ENCODE peak calls at places on chromosome 21, in four cellular contexts. One of them, this sample, is unnamed.

GRCh38 chr21:26148071-26148470 is 22.5 kb downstream of the APP start:
- DNase-seq in mesenchymal stem cell: peak; percentile 40
- DNase-seq in H9: peak; percentile 71
- DNase-seq in H1: no peak
- DNase-seq in this sample: peak; percentile 73

GRCh38 chr21:34570315-34570714 is 44.6 kb downstream of the RCAN1 start:
- DNase-seq in mesenchymal stem cell: no peak
- DNase-seq in H1: no peak
- DNase-seq in H9: no peak
- DNase-seq in this sample: no peak

GRCh38 chr21:16211339-16212303 is 481.8 kb downstream of the USP25 start:
- DNase-seq in mesenchymal stem cell: peak; percentile 68
- DNase-seq in H1: no peak
- DNase-seq in H9: no peak
- DNase-seq in this sample: no peak

GRCh38 chr21:29470397-29470796 is 171.7 kb downstream of the BACH1 start:
- DNase-seq in H1: no peak
- DNase-seq in H9: no peak
- DNase-seq in mesenchymal stem cell: peak; percentile 14
- DNase-seq in this sample: no peak

GRCh38 chr21:44304846-44305245 is 5.0 kb downstream of the PFKL start:
- DNase-seq in mesenchymal stem cell: peak; percentile 57
- DNase-seq in H9: peak; percentile 59
- DNase-seq in H1: no peak
- DNase-seq in this sample: peak; percentile 42

GRCh38 chr21:36104306-36105300 is 30.3 kb upstream of the CBR3 start:
- DNase-seq in mesenchymal stem cell: peak; percentile 22
- DNase-seq in H1: peak; percentile 92
- DNase-seq in H9: peak; percentile 72
- DNase-seq in this sample: peak; percentile 54

GRCh38 chr21:43210454-43211084 is 41.8 kb downstream of the CRYAA start:
- DNase-seq in H9: no peak
- DNase-seq in H1: no peak
- DNase-seq in mesenchymal stem cell: no peak
- DNase-seq in this sample: no peak

GRCh38 chr21:20739421-20739820 is 258.8 kb upstream of the NCAM2 start:
- DNase-seq in mesenchymal stem cell: no peak
- DNase-seq in H9: peak; percentile 43
- DNase-seq in H1: no peak
- DNase-seq in this sample: no peak

GRCh38 chr21:29501451-29501850 is 202.7 kb downstream of the BACH1 start:
- DNase-seq in H1: no peak
- DNase-seq in H9: no peak
- DNase-seq in mesenchymal stem cell: no peak
- DNase-seq in this sample: no peak

GRCh38 chr21:41671859-41672542 is 94.9 kb downstream of the RIPK4 start:
- DNase-seq in H9: no peak
- DNase-seq in H1: no peak
- DNase-seq in mesenchymal stem cell: no peak
- DNase-seq in this sample: no peak

GRCh38 chr21:35075546-35075945 is 26.4 kb upstream of the RUNX1 start:
- DNase-seq in H1: no peak
- DNase-seq in mesenchymal stem cell: peak; percentile 86
- DNase-seq in H9: no peak
- DNase-seq in this sample: no peak

GRCh38 chr21:41361786-41362604 is at the start of gene MX2:
- DNase-seq in H1: no peak
- DNase-seq in mesenchymal stem cell: peak; percentile 53
- DNase-seq in H9: no peak
- DNase-seq in this sample: no peak

GRCh38 chr21:35995522-35996088 is 64.7 kb downstream of the SETD4 start:
- DNase-seq in H9: no peak
- DNase-seq in H1: no peak
- DNase-seq in mesenchymal stem cell: no peak
- DNase-seq in this sample: no peak

GRCh38 chr21:42830456-42831455 is 48.6 kb downstream of the WDR4 start:
- DNase-seq in H9: no peak
- DNase-seq in H1: peak; percentile 44
- DNase-seq in mesenchymal stem cell: no peak
- DNase-seq in this sample: no peak

GRCh38 chr21:33993286-33994231 is 78.0 kb upstream of the ATP5PO start:
- DNase-seq in H9: no peak
- DNase-seq in mesenchymal stem cell: no peak
- DNase-seq in H1: no peak
- DNase-seq in this sample: no peak

GRCh38 chr21:41918561-41919358 is 35.1 kb downstream of the C2CD2 start:
- DNase-seq in H9: no peak
- DNase-seq in mesenchymal stem cell: no peak
- DNase-seq in H1: no peak
- DNase-seq in this sample: no peak

GRCh38 chr21:29506947-29507346 is 208.2 kb downstream of the BACH1 start:
- DNase-seq in H1: no peak
- DNase-seq in mesenchymal stem cell: no peak
- DNase-seq in H9: no peak
- DNase-seq in this sample: no peak

GRCh38 chr21:30463713-30464112 is 16.5 kb downstream of the KRTAP19-1 start:
- DNase-seq in mesenchymal stem cell: no peak
- DNase-seq in H1: no peak
- DNase-seq in H9: no peak
- DNase-seq in this sample: no peak

GRCh38 chr21:32611471-32611997 is 643 bp downstream of the CFAP298 start:
- DNase-seq in H9: no peak
- DNase-seq in mesenchymal stem cell: peak; percentile 59
- DNase-seq in H1: no peak
- DNase-seq in this sample: no peak

GRCh38 chr21:25441835-25442234 is 165.4 kb downstream of the MRPL39 start:
- DNase-seq in H1: no peak
- DNase-seq in mesenchymal stem cell: no peak
- DNase-seq in H9: no peak
- DNase-seq in this sample: no peak

DNA sequence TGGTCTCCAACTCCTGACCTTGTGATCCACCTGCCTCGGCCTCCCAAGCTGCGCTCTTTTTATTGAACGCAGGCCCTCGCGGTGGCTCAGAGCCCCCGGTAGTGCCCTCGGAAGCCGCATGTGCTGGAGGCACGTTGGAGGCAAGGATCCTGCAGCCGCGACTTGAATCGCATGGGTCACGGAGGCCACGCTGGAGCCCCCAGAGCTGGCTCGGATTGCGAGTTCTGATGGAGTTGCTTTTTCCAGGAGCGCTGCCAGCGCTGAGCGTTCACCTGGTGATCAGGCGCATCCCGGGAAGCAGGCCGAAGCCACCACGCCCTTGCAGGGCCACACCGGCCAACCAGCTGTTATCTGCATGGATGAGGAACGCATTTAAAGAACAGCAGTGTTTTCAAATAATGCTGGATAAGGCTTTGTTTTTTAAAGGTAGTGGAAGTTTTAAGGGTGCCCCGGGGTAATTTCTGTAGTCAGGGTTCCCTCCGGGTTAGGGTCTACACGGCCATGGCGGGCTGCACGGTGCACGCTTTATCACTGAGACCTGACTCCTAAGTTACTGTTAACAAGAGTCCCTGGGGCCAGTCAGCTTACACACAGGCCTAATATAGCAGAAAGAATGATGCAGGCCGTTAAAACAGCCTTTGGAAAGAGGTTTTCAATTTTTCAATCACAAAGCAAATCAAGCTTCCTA is 6.2 kb downstream of the S100B start:
- DNase-seq in mesenchymal stem cell: no peak
- DNase-seq in H1: no peak
- DNase-seq in H9: no peak
- DNase-seq in this sample: no peak
- H2BK12ac ChIP-seq in mesenchymal stem cell: no peak overlapping the region
- H2BK12ac ChIP-seq in H1: no peak overlapping the region
- H2BK12ac ChIP-seq in H9: no peak overlapping the region
- H2BK12ac ChIP-seq in this sample: no peak overlapping the region

GRCh38 chr21:45982256-45982757 is 737 bp downstream of the COL6A1 start:
- DNase-seq in H1: peak; percentile 62
- DNase-seq in H9: no peak
- DNase-seq in mesenchymal stem cell: no peak
- DNase-seq in this sample: no peak

GRCh38 chr21:45980697-45981096 is 873 bp upstream of the COL6A1 start:
- DNase-seq in mesenchymal stem cell: no peak
- DNase-seq in H1: no peak
- DNase-seq in H9: no peak
- DNase-seq in this sample: no peak

GRCh38 chr21:45981154-45981606 is 390 bp upstream of the COL6A1 start:
- DNase-seq in mesenchymal stem cell: peak; percentile 95
- DNase-seq in H9: peak; percentile 91
- DNase-seq in H1: peak; percentile 85
- DNase-seq in this sample: peak; percentile 82

GRCh38 chr21:45982758-45983731 is 1.5 kb downstream of the COL6A1 start:
- DNase-seq in H1: peak; percentile 55
- DNase-seq in mesenchymal stem cell: no peak
- DNase-seq in H9: no peak
- DNase-seq in this sample: no peak

DNA sequence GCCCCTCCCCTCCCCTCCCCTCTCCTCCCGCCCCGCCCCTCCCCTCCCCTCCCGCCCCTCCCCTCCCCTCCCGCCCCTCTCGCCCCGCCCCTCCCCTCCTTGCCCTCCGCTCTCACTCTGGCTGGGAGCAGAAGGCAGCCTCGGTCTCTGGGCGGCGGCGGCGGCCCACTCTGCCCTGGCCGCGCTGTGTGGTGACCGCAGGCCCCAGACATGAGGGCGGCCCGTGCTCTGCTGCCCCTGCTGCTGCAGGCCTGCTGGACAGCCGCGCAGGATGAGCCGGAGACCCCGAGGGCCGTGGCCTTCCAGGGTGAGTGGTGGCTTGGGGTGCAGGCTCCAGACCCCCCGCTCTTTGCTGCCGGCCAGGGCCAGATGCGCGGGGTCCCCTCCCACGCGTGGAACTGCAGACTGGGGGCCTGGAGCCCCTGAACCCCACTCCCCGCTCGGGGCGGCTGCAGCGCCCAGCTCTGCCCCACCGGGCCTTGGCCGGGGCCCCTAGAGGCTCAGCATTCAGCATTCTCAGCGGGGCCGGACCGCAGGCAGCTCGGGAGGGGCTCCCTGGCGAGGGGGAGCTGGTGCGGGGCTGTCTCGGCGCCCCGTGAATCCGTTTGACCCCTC is at the start of gene COL6A1:
- DNase-seq in H9: peak; percentile 57
- DNase-seq in H1: peak; percentile 62
- DNase-seq in mesenchymal stem cell: peak; percentile 85
- DNase-seq in this sample: peak; percentile 68
- H2BK12ac ChIP-seq in H9: no peak within 1 kb of the TSS
- H2BK12ac ChIP-seq in H1: peak within 1 kb of the TSS; percentile 23
- H2BK12ac ChIP-seq in mesenchymal stem cell: peak within 1 kb of the TSS; percentile 31
- H2BK12ac ChIP-seq in this sample: peak within 1 kb of the TSS; percentile 24

GRCh38 chr21:45405819-45406762 is 1.1 kb downstream of the COL18A1 start:
- DNase-seq in mesenchymal stem cell: no peak
- DNase-seq in H9: no peak
- DNase-seq in H1: no peak
- DNase-seq in this sample: peak; percentile 69
- H2BK12ac ChIP-seq in mesenchymal stem cell: peak overlapping the region; percentile 38
- H2BK12ac ChIP-seq in H9: no peak overlapping the region
- H2BK12ac ChIP-seq in H1: no peak overlapping the region
- H2BK12ac ChIP-seq in this sample: no peak overlapping the region

DNA sequence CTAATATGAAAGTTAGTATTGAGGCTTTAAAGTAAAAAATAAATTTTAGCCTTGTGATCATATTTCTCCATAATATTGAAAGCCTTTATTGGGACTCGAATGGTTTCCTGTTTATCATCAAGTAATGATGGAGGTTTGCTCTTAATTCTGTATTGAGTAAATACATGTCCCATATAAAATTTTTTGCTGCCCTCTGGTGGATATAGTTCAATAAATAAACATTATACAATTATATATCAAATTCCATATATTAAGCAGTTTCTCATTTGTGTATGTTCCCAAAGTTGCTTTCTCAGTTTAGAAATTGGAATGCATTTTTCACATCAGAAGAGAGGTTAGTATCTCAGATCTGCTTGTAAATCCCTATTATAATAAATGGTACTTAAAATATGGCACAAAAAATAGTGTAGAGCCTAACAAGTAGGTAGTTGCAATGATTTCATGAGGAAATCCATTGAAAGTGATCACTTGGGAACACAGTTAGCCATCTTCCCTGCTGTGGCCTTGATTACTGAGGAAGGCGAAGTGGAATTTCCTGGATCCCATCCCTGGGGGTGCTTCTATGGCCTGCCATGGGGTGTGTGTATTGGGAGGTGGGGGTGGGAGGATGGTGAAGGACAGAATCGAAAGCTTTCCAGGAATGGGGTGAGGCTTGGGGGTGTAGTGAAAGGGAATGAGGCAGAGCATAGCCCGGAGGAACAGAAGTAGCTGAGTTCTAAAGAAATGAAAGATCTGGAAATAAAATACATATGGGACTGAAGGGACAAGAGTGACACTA is 84.1 kb upstream of the C21orf91 start:
- DNase-seq in H1: no peak
- DNase-seq in mesenchymal stem cell: peak; percentile 50
- DNase-seq in H9: no peak
- DNase-seq in this sample: no peak
- H2BK12ac ChIP-seq in H1: no peak overlapping the region
- H2BK12ac ChIP-seq in mesenchymal stem cell: no peak overlapping the region
- H2BK12ac ChIP-seq in H9: peak overlapping the region; percentile 86
- H2BK12ac ChIP-seq in this sample: no peak overlapping the region

GRCh38 chr21:37367758-37368535 is 1.4 kb downstream of the DYRK1A start:
- DNase-seq in H9: no peak
- DNase-seq in mesenchymal stem cell: peak; percentile 48
- DNase-seq in H1: peak; percentile 61
- DNase-seq in this sample: no peak
- H2BK12ac ChIP-seq in H9: no peak overlapping the region
- H2BK12ac ChIP-seq in mesenchymal stem cell: peak overlapping the region; percentile 86
- H2BK12ac ChIP-seq in H1: peak overlapping the region; percentile 73
- H2BK12ac ChIP-seq in this sample: no peak overlapping the region